ENCODE peak calls at places on chromosomes 7 and 10, in four cellular contexts. T is upper lobe of left lung, B is spleen, M is transverse colon. Z is an unnamed sample. For H3K4me1, the result is how much of the 10 kb centered on the place peaks cover.

GRCh38 chr7:121891731-121892130 is 18.8 kb downstream of the PTPRZ1 start:
- DNase-seq in B (no peak), M (no peak), T (no peak), Z (no peak)

GRCh38 chr10:44944354-44944753 is 15.2 kb upstream of the RASSF4 start:
- DNase-seq in M (no peak), B (no peak), T (no peak), Z (no peak)

GRCh38 chr7:69620063-69620462 is 21.8 kb downstream of the AUTS2 start:
- DNase-seq in M (no peak), T (no peak), B (no peak), Z (no peak)

GRCh38 chr10:68049289-68050078 is 25.6 kb downstream of the HERC4 start:
- DNase-seq in T (no peak), B (no peak), M (no peak), Z (no peak)

GRCh38 chr10:77628906-77629730 is 8.5 kb downstream of the KCNMA1 start:
- DNase-seq in T (no peak), B (no peak), M (no peak), Z (no peak)

GRCh38 chr10:74025380-74025978 is 27.6 kb downstream of the VCL start:
- DNase-seq in T (no peak), M (no peak), B (no peak), Z (no peak)

GRCh38 chr7:130179631-130180030 is 25.6 kb downstream of the TMEM209 start:
- DNase-seq in T (no peak), B (no peak), M (no peak), Z (no peak)

GRCh38 chr10:26478061-26478460 is 39.9 kb downstream of the APBB1IP start:
- DNase-seq in T (no peak), B (no peak), M (no peak), Z (no peak)

GRCh38 chr7:93245525-93246432 is 13.6 kb downstream of the VPS50 start:
- DNase-seq in T (no peak), B (no peak), M (no peak), Z (no peak)

GRCh38 chr7:77354484-77354883 is 61.7 kb downstream of the GSAP start:
- DNase-seq in T (no peak), B (no peak), M (no peak), Z (no peak)

GRCh38 chr10:102674566-102674965 is 30.3 kb downstream of the TRIM8 start:
- DNase-seq in M (no peak), B (no peak), T (no peak), Z (no peak)

GRCh38 chr7:55245271-55245723 is 119.8 kb upstream of the LANCL2 start:
- DNase-seq in B (no peak), M (no peak), T (no peak), Z (no peak)

GRCh38 chr10:33151344-33151864 is 183.1 kb downstream of the NRP1 start:
- DNase-seq in B (no peak), M (no peak), T (no peak), Z (no peak)

GRCh38 chr10:598415-599170 is 90.9 kb downstream of the DIP2C start:
- DNase-seq in B (no peak), T (no peak), M (no peak), Z (no peak)

GRCh38 chr10:71205468-71205867 is 6.9 kb upstream of the UNC5B start:
- DNase-seq in T (no peak), M (no peak), B (no peak), Z (no peak)

GRCh38 chr10:106705576-106706526 is 458.7 kb downstream of the SORCS1 start:
- DNase-seq in B (no peak), M (peak), T (no peak), Z (peak)

GRCh38 chr7:30988346-30989005 is 24.7 kb downstream of the GHRHR start:
- DNase-seq in M (peak), B (no peak), T (peak), Z (no peak)

GRCh38 chr10:104256335-104257080 is 1.8 kb downstream of the GSTO1 start:
- DNase-seq in M (no peak), T (no peak), B (no peak), Z (no peak)

GRCh38 chr10:111392910-111393309 is 316.1 kb downstream of the ADRA2A start:
- DNase-seq in M (no peak), T (no peak), B (no peak), Z (no peak)

GRCh38 chr7:139043823-139044812 is 8.3 kb upstream of the ZC3HAV1L start:
- DNase-seq in B (no peak), M (peak), T (no peak), Z (no peak)

GRCh38 chr7:106952658-106953231 is 87.7 kb downstream of the PIK3CG start:
- DNase-seq in T (no peak), B (no peak), M (peak), Z (no peak)

GRCh38 chr7:16264036-16264435 is 157.3 kb downstream of the CRPPA start:
- DNase-seq in M (no peak), B (no peak), T (no peak), Z (no peak)

GRCh38 chr7:16265863-16266458 is 155.4 kb downstream of the CRPPA start:
- DNase-seq in M (no peak), T (no peak), B (no peak), Z (no peak)

GRCh38 chr7:16266877-16267276 is 154.5 kb downstream of the CRPPA start:
- DNase-seq in T (no peak), B (no peak), M (no peak), Z (no peak)

GRCh38 chr7:16265184-16265804 is 156.0 kb downstream of the CRPPA start:
- DNase-seq in T (no peak), M (no peak), B (no peak), Z (no peak)

DNA sequence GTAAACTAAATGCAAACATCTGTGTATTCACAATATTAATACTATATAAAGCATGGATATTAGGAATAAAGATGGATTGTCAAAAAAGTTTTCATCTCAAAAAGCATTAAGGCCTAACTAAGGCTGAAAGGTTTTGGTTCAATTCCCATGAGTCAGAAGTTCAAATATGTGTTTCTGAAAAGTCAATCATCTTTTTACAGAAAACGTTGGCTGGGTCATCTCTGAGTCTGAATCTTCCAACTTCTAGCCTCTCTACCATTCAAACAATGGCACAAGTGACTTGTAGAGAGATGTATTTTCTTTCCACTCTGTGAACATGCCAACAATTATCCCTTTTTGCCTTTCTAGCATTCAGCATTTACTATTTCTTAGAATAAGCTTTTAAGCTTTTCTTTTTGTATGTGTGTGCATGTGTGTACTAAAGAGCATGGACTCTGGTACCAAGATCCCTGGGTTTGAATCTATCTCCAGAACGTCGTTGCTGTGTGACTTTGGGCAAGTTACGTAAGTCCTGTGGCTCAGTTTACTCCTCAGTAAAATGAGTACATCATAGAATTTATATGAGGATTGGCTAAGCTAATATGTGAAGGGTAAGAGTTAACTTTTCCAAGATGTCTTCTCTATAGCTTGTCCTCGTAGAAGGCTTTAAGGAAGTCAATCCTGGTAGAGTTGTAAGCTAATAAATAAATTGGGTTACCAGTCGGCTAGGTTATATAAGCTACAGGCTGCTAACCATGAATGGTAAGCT is 156.7 kb downstream of the CRPPA start:
- DNase-seq in T (no peak), M (no peak), B (no peak), Z (no peak)
- H3K4me3 ChIP-seq in T (no peak), M (no peak), B (no peak), Z (no peak)

GRCh38 chr7:114916261-114916892 is 5.5 kb upstream of the MDFIC start:
- DNase-seq in M (no peak), T (no peak), B (no peak), Z (no peak)
- TF ChIP-seq POLR2AphosphoS5 in M (no peak), T (no peak), B (no peak), Z (no peak)

GRCh38 chr7:94400022-94400421 is 5.3 kb downstream of the COL1A2 start:
- DNase-seq in T (no peak), B (no peak), M (no peak), Z (no peak)
- H3K4me1 ChIP-seq in T (under half), B (under half), M (under half), Z (under half)

DNA sequence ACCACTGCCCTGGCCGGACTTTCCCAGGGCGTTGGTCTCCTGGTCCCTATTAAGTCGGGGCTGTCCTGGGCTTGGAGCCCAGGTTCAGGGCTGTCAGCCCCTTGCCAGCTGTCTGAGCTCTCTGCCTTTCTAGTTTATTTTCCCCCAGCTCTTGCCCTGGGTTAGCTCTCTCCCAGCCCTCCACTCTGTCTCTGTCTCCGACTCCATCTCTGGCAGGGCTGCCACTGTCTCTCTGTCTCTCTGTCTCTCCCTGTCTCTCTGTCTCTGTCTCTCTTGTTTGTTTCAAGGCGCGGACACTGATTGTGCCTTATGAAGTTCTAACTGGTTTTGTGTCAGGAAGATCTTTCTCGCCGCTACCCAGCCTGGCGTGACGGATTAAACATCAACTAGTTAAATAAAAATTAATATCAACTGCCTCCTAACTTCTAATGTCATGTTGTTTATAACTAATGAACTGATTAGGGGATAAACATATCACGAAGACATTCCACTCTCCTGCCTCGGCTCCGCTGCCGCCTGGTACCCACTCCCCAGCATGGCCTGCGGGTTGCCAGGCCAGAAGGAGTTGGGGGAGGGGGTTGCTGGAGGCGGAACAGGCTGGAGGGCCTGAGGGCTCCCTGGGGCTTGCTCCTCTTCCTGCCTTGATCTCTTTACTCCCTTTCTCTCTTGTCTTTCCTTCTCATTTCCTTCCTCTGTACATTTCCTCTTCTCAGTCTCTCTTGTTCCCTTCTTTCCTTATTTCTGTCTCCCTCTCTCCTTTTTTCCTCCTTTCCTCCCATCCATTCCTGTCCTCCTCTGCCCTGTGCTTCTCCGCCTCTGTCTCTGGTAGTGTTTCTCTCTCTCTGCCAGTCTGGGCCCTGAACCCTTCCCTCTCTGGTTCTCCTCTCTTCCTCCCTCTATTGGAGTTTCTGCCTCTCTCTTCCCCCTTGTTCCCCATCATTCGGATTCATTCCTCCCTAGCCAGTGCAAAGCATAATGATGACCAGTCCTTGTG is 13.5 kb upstream of the PAX2 start:
- DNase-seq in T (peak), M (no peak), B (peak), Z (no peak)
- H3K4me3 ChIP-seq in T (no peak), M (no peak), B (no peak), Z (no peak)

GRCh38 chr7:47571355-47572100 is 10.4 kb downstream of the TNS3 start:
- DNase-seq in M (peak), B (peak), T (peak), Z (peak)

GRCh38 chr7:47574473-47575328 is 7.2 kb downstream of the TNS3 start:
- DNase-seq in M (peak), B (no peak), T (no peak), Z (peak)

GRCh38 chr7:47572101-47572460 is 9.8 kb downstream of the TNS3 start:
- DNase-seq in T (no peak), M (peak), B (no peak), Z (no peak)

GRCh38 chr7:47573758-47574472 is 8.0 kb downstream of the TNS3 start:
- DNase-seq in T (no peak), M (no peak), B (no peak), Z (peak)

DNA sequence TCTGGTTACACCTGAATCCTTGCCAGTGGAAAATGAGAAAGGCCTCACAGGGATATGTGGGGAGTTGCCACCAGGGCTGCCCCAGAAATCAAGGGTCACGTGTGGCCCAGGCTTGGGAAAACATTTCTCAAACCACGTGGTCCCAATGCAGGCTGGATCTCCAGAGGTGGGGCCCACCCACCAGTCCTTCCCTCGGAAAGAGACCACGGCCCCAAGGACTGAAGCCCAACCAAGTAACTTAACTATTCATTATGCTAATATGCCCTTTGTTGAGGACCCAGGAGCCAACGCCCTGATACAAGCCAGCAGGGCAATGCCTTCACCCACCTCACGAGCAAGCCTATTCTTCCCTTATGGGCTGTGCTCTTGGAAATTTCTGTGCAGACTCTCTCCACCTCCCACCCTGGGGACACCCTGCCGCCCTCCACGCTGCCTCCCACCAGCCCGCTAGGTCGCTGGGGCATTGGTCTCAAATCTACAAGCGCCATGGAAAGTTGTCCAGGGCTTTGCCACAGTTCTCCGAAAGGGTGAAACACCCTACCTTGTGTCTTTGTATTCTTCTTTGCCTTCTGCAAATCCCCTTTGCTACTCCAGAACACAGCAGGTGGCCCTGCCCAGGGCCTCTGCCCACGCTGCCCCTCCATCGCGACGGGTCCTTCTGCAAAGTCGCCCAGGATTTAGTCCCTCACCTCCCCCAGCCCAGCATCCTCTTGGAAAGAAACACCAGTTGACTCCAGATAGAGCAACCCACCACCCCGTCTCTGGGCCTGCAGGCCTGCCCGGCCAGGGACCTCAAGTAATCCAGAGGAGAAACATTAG is 8.8 kb downstream of the TNS3 start:
- DNase-seq in T (peak), B (no peak), M (no peak), Z (no peak)
- TF ChIP-seq POLR2AphosphoS5 in T (no peak), B (no peak), M (no peak), Z (no peak)

GRCh38 chr10:8705415-8705814 is 650.9 kb downstream of the GATA3 start:
- DNase-seq in T (no peak), M (no peak), B (no peak), Z (no peak)
- H3K4me1 ChIP-seq in T (under half), M (under half), B (under half), Z (under half)

GRCh38 chr7:5532520-5533335 is 109.1 kb upstream of the TNRC18 start:
- DNase-seq in T (peak), M (peak), B (peak), Z (peak)

GRCh38 chr7:5539013-5539411 is 115.4 kb upstream of the TNRC18 start:
- DNase-seq in M (no peak), B (no peak), T (no peak), Z (no peak)

GRCh38 chr7:5528815-5529442 is 105.3 kb upstream of the TNRC18 start:
- DNase-seq in M (no peak), B (no peak), T (no peak), Z (no peak)

GRCh38 chr7:5528071-5528814 is 104.6 kb upstream of the TNRC18 start:
- DNase-seq in T (peak), B (peak), M (peak), Z (no peak)

DNA sequence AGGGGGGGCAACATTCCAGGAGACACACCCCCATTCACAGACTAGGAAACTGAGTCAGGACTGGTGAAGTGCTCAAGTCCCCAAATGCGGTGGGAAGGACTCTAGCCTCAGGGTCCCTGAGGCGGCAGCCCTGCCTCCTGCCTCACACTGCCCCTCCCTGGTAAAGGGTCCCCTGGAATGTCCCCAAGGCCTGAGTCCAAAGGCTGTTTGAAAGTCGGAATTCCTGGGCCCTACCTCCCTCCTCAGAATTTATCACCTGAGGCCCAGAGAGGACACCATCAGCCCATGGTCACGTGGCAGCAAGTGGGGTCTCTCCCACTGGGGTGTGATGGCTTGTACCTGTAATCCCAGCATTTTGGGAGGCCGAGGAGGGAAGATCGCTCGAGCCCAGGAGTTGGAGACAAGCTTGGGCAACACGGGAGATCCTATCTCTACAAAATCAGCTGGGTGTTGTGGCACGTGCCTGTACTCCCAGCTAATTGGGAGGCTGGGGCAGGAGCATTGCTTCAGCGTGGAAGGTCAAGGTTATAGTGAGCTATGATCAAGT is 110.3 kb upstream of the TNRC18 start:
- DNase-seq in T (no peak), B (no peak), M (no peak), Z (no peak)
- H3K4me3 ChIP-seq in T (no peak), B (no peak), M (no peak), Z (no peak)

GRCh38 chr7:112421666-112422486 is 28.4 kb upstream of the IFRD1 start:
- DNase-seq in B (no peak), T (no peak), M (no peak), Z (no peak)
- TF ChIP-seq POLR2AphosphoS5 in B (peak), T (no peak), M (no peak), Z (no peak)